ENCODE peak calls at places on chromosomes 1 and 21, in six cellular contexts. One of them, this sample, is unnamed.
A peak's percentile ranks its signal among the peaks of the same experiment; 100 is the strongest.

GRCh38 chr1:159957824-159958268 is 3.8 kb upstream of the SLAMF9 start:
- ATAC-seq in left colon: no peak
- ATAC-seq in activated naive CD8-positive, alpha-beta T cell treated with anti-CD3 and anti-CD28 coated beads, Interleukin-2, amount 10 ng/mL, durations not matched to agents 7 days and 5 days: no peak
- ATAC-seq in central memory CD8-positive, alpha-beta T cell: no peak
- ATAC-seq in RWPE2: no peak
- ATAC-seq in heart right ventricle: no peak
- ATAC-seq in this sample: no peak

GRCh38 chr1:247906504-247907047 is 11.2 kb downstream of the OR2W3 start:
- ATAC-seq in heart right ventricle: no peak
- ATAC-seq in left colon: peak; percentile 66
- ATAC-seq in RWPE2: peak; percentile 98
- ATAC-seq in activated naive CD8-positive, alpha-beta T cell treated with anti-CD3 and anti-CD28 coated beads, Interleukin-2, amount 10 ng/mL, durations not matched to agents 7 days and 5 days: peak; percentile 63
- ATAC-seq in central memory CD8-positive, alpha-beta T cell: no peak
- ATAC-seq in this sample: peak; percentile 69

GRCh38 chr1:94022471-94023189 is 98.3 kb downstream of the ABCA4 start:
- ATAC-seq in left colon: peak; percentile 23
- ATAC-seq in RWPE2: peak; percentile 51
- ATAC-seq in heart right ventricle: peak; percentile 66
- ATAC-seq in activated naive CD8-positive, alpha-beta T cell treated with anti-CD3 and anti-CD28 coated beads, Interleukin-2, amount 10 ng/mL, durations not matched to agents 7 days and 5 days: no peak
- ATAC-seq in central memory CD8-positive, alpha-beta T cell: no peak
- ATAC-seq in this sample: peak; percentile 72

GRCh38 chr1:91912267-91912666 is 26.3 kb upstream of the TGFBR3 start:
- ATAC-seq in RWPE2: no peak
- ATAC-seq in heart right ventricle: no peak
- ATAC-seq in activated naive CD8-positive, alpha-beta T cell treated with anti-CD3 and anti-CD28 coated beads, Interleukin-2, amount 10 ng/mL, durations not matched to agents 7 days and 5 days: no peak
- ATAC-seq in left colon: no peak
- ATAC-seq in central memory CD8-positive, alpha-beta T cell: no peak
- ATAC-seq in this sample: no peak

GRCh38 chr21:34520769-34521508 is 8.9 kb upstream of the KCNE1 start:
- ATAC-seq in heart right ventricle: peak; percentile 40
- ATAC-seq in left colon: no peak
- ATAC-seq in activated naive CD8-positive, alpha-beta T cell treated with anti-CD3 and anti-CD28 coated beads, Interleukin-2, amount 10 ng/mL, durations not matched to agents 7 days and 5 days: no peak
- ATAC-seq in RWPE2: no peak
- ATAC-seq in central memory CD8-positive, alpha-beta T cell: no peak
- ATAC-seq in this sample: no peak

GRCh38 chr1:67401443-67401842 is 28.8 kb downstream of the SERBP1 start:
- ATAC-seq in RWPE2: no peak
- ATAC-seq in activated naive CD8-positive, alpha-beta T cell treated with anti-CD3 and anti-CD28 coated beads, Interleukin-2, amount 10 ng/mL, durations not matched to agents 7 days and 5 days: no peak
- ATAC-seq in central memory CD8-positive, alpha-beta T cell: no peak
- ATAC-seq in left colon: no peak
- ATAC-seq in heart right ventricle: no peak
- ATAC-seq in this sample: no peak

GRCh38 chr1:112325504-112325903 is 70.5 kb upstream of the CTTNBP2NL start:
- ATAC-seq in left colon: no peak
- ATAC-seq in central memory CD8-positive, alpha-beta T cell: no peak
- ATAC-seq in activated naive CD8-positive, alpha-beta T cell treated with anti-CD3 and anti-CD28 coated beads, Interleukin-2, amount 10 ng/mL, durations not matched to agents 7 days and 5 days: no peak
- ATAC-seq in RWPE2: no peak
- ATAC-seq in heart right ventricle: peak; percentile 74
- ATAC-seq in this sample: no peak

GRCh38 chr1:23426828-23427227 is 2.3 kb upstream of the TCEA3 start:
- ATAC-seq in RWPE2: no peak
- ATAC-seq in central memory CD8-positive, alpha-beta T cell: no peak
- ATAC-seq in activated naive CD8-positive, alpha-beta T cell treated with anti-CD3 and anti-CD28 coated beads, Interleukin-2, amount 10 ng/mL, durations not matched to agents 7 days and 5 days: no peak
- ATAC-seq in left colon: no peak
- ATAC-seq in heart right ventricle: no peak
- ATAC-seq in this sample: no peak

GRCh38 chr1:109912214-109912861 is 1.7 kb downstream of the CSF1 start:
- ATAC-seq in activated naive CD8-positive, alpha-beta T cell treated with anti-CD3 and anti-CD28 coated beads, Interleukin-2, amount 10 ng/mL, durations not matched to agents 7 days and 5 days: no peak
- ATAC-seq in left colon: no peak
- ATAC-seq in central memory CD8-positive, alpha-beta T cell: no peak
- ATAC-seq in heart right ventricle: no peak
- ATAC-seq in RWPE2: peak; percentile 13
- ATAC-seq in this sample: no peak